ENCODE peak calls at places on chromosomes 4 and X, in four cellular contexts. One of them, this sample, is unnamed.

GRCh38 chr4:602559-602942 is 22.8 kb upstream of the PDE6B start:
- DNase-seq in fibroblast of lung: no peak
- DNase-seq in GM23338: peak; percentile 96
- DNase-seq in PC-3: peak; percentile 80
- DNase-seq in this sample: no peak

GRCh38 chr4:117134386-117134785 is 49.0 kb upstream of the TRAM1L1 start:
- DNase-seq in PC-3: peak; percentile 69
- DNase-seq in fibroblast of lung: peak; percentile 87
- DNase-seq in GM23338: peak; percentile 76
- DNase-seq in this sample: no peak

GRCh38 chrX:15674899-15675489 is 10.4 kb upstream of the CLTRN start:
- DNase-seq in PC-3: peak; percentile 88
- DNase-seq in GM23338: peak; percentile 89
- DNase-seq in fibroblast of lung: peak; percentile 95
- DNase-seq in this sample: peak; percentile 90

GRCh38 chr4:188554413-188554812 is 415.2 kb downstream of the TRIML1 start:
- DNase-seq in fibroblast of lung: no peak
- DNase-seq in PC-3: no peak
- DNase-seq in GM23338: no peak
- DNase-seq in this sample: no peak

GRCh38 chr4:10765386-10765785 is 80.8 kb upstream of the CLNK start:
- DNase-seq in GM23338: no peak
- DNase-seq in fibroblast of lung: no peak
- DNase-seq in PC-3: no peak
- DNase-seq in this sample: no peak

GRCh38 chrX:84248226-84248625 is 60.2 kb upstream of the RPS6KA6 start:
- DNase-seq in GM23338: no peak
- DNase-seq in PC-3: peak; percentile 52
- DNase-seq in fibroblast of lung: peak; percentile 80
- DNase-seq in this sample: no peak

GRCh38 chr4:173371292-173372192 is 788 bp downstream of the SAP30 start:
- DNase-seq in GM23338: peak; percentile 69
- DNase-seq in fibroblast of lung: peak; percentile 72
- DNase-seq in PC-3: peak; percentile 58
- DNase-seq in this sample: peak; percentile 90

GRCh38 chr4:71222661-71223060 is 116.2 kb upstream of the SLC4A4 start:
- DNase-seq in fibroblast of lung: peak; percentile 47
- DNase-seq in GM23338: no peak
- DNase-seq in PC-3: no peak
- DNase-seq in this sample: peak; percentile 64

GRCh38 chrX:31199051-31199769 is 127.4 kb upstream of the FTHL17 start:
- DNase-seq in PC-3: no peak
- DNase-seq in GM23338: no peak
- DNase-seq in fibroblast of lung: no peak
- DNase-seq in this sample: no peak

GRCh38 chr4:113248320-113248719 is 198.9 kb downstream of the ANK2 start:
- DNase-seq in PC-3: no peak
- DNase-seq in fibroblast of lung: no peak
- DNase-seq in GM23338: peak; percentile 79
- DNase-seq in this sample: no peak

GRCh38 chrX:53583571-53583970 is 102.9 kb downstream of the HUWE1 start:
- DNase-seq in PC-3: no peak
- DNase-seq in GM23338: no peak
- DNase-seq in fibroblast of lung: no peak
- DNase-seq in this sample: no peak

GRCh38 chr4:32226201-32226600 is 1506.0 kb downstream of the PCDH7 start:
- DNase-seq in fibroblast of lung: peak; percentile 76
- DNase-seq in GM23338: no peak
- DNase-seq in PC-3: peak; percentile 67
- DNase-seq in this sample: no peak

GRCh38 chrX:56987741-56988140 is 7.6 kb downstream of the SPIN3 start:
- DNase-seq in GM23338: no peak
- DNase-seq in PC-3: no peak
- DNase-seq in fibroblast of lung: no peak
- DNase-seq in this sample: no peak

GRCh38 chr4:36081185-36081584 is 163.1 kb downstream of the ARAP2 start:
- DNase-seq in PC-3: no peak
- DNase-seq in GM23338: no peak
- DNase-seq in fibroblast of lung: peak; percentile 6
- DNase-seq in this sample: no peak

GRCh38 chr4:38132140-38132673 is 172.0 kb downstream of the PTTG2 start:
- DNase-seq in PC-3: no peak
- DNase-seq in fibroblast of lung: peak; percentile 99
- DNase-seq in GM23338: peak; percentile 48
- DNase-seq in this sample: peak; percentile 95

GRCh38 chrX:56248492-56248891 is 16.3 kb downstream of the KLF8 start:
- DNase-seq in fibroblast of lung: peak; percentile 19
- DNase-seq in PC-3: peak; percentile 60
- DNase-seq in GM23338: peak; percentile 64
- DNase-seq in this sample: no peak

GRCh38 chrX:118418811-118419251 is 72.9 kb downstream of the WDR44 start:
- DNase-seq in PC-3: no peak
- DNase-seq in fibroblast of lung: no peak
- DNase-seq in GM23338: peak; percentile 17
- DNase-seq in this sample: no peak

GRCh38 chr4:167232805-167233522 is 1.3 kb downstream of the SPOCK3 start:
- DNase-seq in GM23338: peak; percentile 40
- DNase-seq in fibroblast of lung: no peak
- DNase-seq in PC-3: no peak
- DNase-seq in this sample: peak; percentile 61

GRCh38 chrX:13937370-13938052 is 92.2 kb downstream of the GEMIN8 start:
- DNase-seq in PC-3: no peak
- DNase-seq in fibroblast of lung: peak; percentile 78
- DNase-seq in GM23338: no peak
- DNase-seq in this sample: peak; percentile 86

GRCh38 chr4:111535792-111536191 is 609.5 kb upstream of the FAM241A start:
- DNase-seq in fibroblast of lung: peak; percentile 68
- DNase-seq in PC-3: no peak
- DNase-seq in GM23338: no peak
- DNase-seq in this sample: no peak

GRCh38 chr4:175970734-175971133 is 94.9 kb upstream of the WDR17 start:
- DNase-seq in PC-3: no peak
- DNase-seq in GM23338: peak; percentile 24
- DNase-seq in fibroblast of lung: peak; percentile 12
- DNase-seq in this sample: no peak

GRCh38 chrX:109155161-109155560 is 326.7 kb downstream of the GUCY2F start:
- DNase-seq in PC-3: no peak
- DNase-seq in GM23338: no peak
- DNase-seq in fibroblast of lung: no peak
- DNase-seq in this sample: no peak

GRCh38 chr4:121256346-121256745 is 92.2 kb upstream of the TNIP3 start:
- DNase-seq in fibroblast of lung: peak; percentile 94
- DNase-seq in PC-3: peak; percentile 57
- DNase-seq in GM23338: no peak
- DNase-seq in this sample: peak; percentile 93

GRCh38 chr4:66055999-66056398 is 385.7 kb upstream of the EPHA5 start:
- DNase-seq in GM23338: no peak
- DNase-seq in PC-3: no peak
- DNase-seq in fibroblast of lung: no peak
- DNase-seq in this sample: no peak

GRCh38 chr4:15007201-15007600 is 4.9 kb downstream of the CPEB2 start:
- DNase-seq in fibroblast of lung: no peak
- DNase-seq in PC-3: no peak
- DNase-seq in GM23338: peak; percentile 41
- DNase-seq in this sample: peak; percentile 81

GRCh38 chr4:3489451-3489962 is 26.4 kb downstream of the DOK7 start:
- DNase-seq in PC-3: no peak
- DNase-seq in fibroblast of lung: no peak
- DNase-seq in GM23338: peak; percentile 45
- DNase-seq in this sample: peak; percentile 96

GRCh38 chr4:105624530-105624929 is 72.1 kb downstream of the ARHGEF38 start:
- DNase-seq in fibroblast of lung: peak; percentile 86
- DNase-seq in PC-3: no peak
- DNase-seq in GM23338: no peak
- DNase-seq in this sample: peak; percentile 29

GRCh38 chrX:13051529-13052172 is 7.2 kb upstream of the FAM9C start:
- DNase-seq in fibroblast of lung: peak; percentile 66
- DNase-seq in GM23338: no peak
- DNase-seq in PC-3: no peak
- DNase-seq in this sample: no peak

GRCh38 chr4:100949350-100949935 is 397.9 kb downstream of the PPP3CA start:
- DNase-seq in GM23338: no peak
- DNase-seq in PC-3: peak; percentile 33
- DNase-seq in fibroblast of lung: peak; percentile 41
- DNase-seq in this sample: no peak

DNA sequence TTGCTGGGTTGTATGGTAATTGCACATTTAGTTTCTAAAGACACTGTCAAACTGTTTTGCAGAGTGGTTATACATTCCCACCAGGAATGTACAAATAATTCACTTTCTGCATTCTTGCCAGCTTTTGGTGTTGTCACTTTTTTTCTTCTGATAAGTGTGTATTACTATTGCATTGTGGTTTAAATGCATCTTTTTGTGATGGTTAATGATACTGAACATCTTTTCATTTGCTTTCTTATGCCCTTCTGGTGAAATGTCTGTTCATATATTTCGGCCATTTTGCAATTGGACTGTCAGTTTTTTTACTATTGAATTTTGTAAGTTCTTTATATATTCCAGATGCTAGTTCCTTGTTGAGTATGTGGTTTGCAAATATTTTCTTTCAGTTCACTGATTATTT is 19.4 kb upstream of the BMP2K start:
- DNase-seq in GM23338: no peak
- DNase-seq in PC-3: no peak
- DNase-seq in fibroblast of lung: no peak
- DNase-seq in this sample: no peak
- H3K4me1 ChIP-seq in GM23338: no peaks in the 10 kb centered on the region
- H3K4me1 ChIP-seq in PC-3: peaks cover 4% of the 10 kb centered on the region
- H3K4me1 ChIP-seq in fibroblast of lung: no peaks in the 10 kb centered on the region
- H3K4me1 ChIP-seq in this sample: no peaks in the 10 kb centered on the region

GRCh38 chr4:8886625-8887406 is 15.2 kb upstream of the HMX1 start:
- DNase-seq in GM23338: no peak
- DNase-seq in PC-3: peak; percentile 2
- DNase-seq in fibroblast of lung: no peak
- DNase-seq in this sample: no peak
- TF ChIP-seq CTCF in GM23338: peak; percentile 68
- TF ChIP-seq CTCF in PC-3: peak; percentile 58
- TF ChIP-seq CTCF in fibroblast of lung: peak; percentile 10
- TF ChIP-seq CTCF in this sample: no peak

GRCh38 chr4:156858071-156858470 is 113.5 kb downstream of the PDGFC start:
- DNase-seq in fibroblast of lung: no peak
- DNase-seq in PC-3: no peak
- DNase-seq in GM23338: no peak
- DNase-seq in this sample: no peak
- H3K79me2 ChIP-seq in fibroblast of lung: peaks cover 22% of the 10 kb centered on the region
- H3K79me2 ChIP-seq in PC-3: peaks cover 9% of the 10 kb centered on the region
- H3K79me2 ChIP-seq in GM23338: no peaks in the 10 kb centered on the region
- H3K79me2 ChIP-seq in this sample: peaks cover 91% of the 10 kb centered on the region

GRCh38 chr4:152044341-152044740 is 283.5 kb upstream of the GATB start:
- DNase-seq in fibroblast of lung: no peak
- DNase-seq in GM23338: no peak
- DNase-seq in PC-3: peak; percentile 40
- DNase-seq in this sample: no peak
- H3K4me1 ChIP-seq in fibroblast of lung: no peaks in the 10 kb centered on the region
- H3K4me1 ChIP-seq in GM23338: peaks cover 21% of the 10 kb centered on the region
- H3K4me1 ChIP-seq in PC-3: peaks cover 3% of the 10 kb centered on the region
- H3K4me1 ChIP-seq in this sample: no peaks in the 10 kb centered on the region

GRCh38 chrX:140503230-140503585 is 1.7 kb downstream of the SOX3 start:
- DNase-seq in GM23338: no peak
- DNase-seq in PC-3: no peak
- DNase-seq in fibroblast of lung: no peak
- DNase-seq in this sample: no peak

GRCh38 chrX:140504371-140505324 is at the start of gene SOX3:
- DNase-seq in PC-3: no peak
- DNase-seq in GM23338: peak; percentile 82
- DNase-seq in fibroblast of lung: no peak
- DNase-seq in this sample: no peak

GRCh38 chrX:140502491-140503229 is 2.2 kb downstream of the SOX3 start:
- DNase-seq in fibroblast of lung: no peak
- DNase-seq in GM23338: no peak
- DNase-seq in PC-3: no peak
- DNase-seq in this sample: no peak

GRCh38 chrX:140501940-140502468 is 2.9 kb downstream of the SOX3 start:
- DNase-seq in fibroblast of lung: no peak
- DNase-seq in GM23338: peak; percentile 53
- DNase-seq in PC-3: no peak
- DNase-seq in this sample: no peak

GRCh38 chrX:140503714-140504351 is 1.0 kb downstream of the SOX3 start:
- DNase-seq in PC-3: no peak
- DNase-seq in fibroblast of lung: peak; percentile 34
- DNase-seq in GM23338: peak; percentile 52
- DNase-seq in this sample: no peak
- TF ChIP-seq CTCF in PC-3: no peak
- TF ChIP-seq CTCF in fibroblast of lung: no peak
- TF ChIP-seq CTCF in GM23338: no peak
- TF ChIP-seq CTCF in this sample: no peak

GRCh38 chrX:2697306-2697705 is 6.2 kb downstream of the CD99 start:
- DNase-seq in GM23338: no peak
- DNase-seq in fibroblast of lung: no peak
- DNase-seq in PC-3: peak; percentile 59
- DNase-seq in this sample: no peak
- H3K79me2 ChIP-seq in GM23338: peaks cover 7% of the 10 kb centered on the region
- H3K79me2 ChIP-seq in fibroblast of lung: peaks cover 97% of the 10 kb centered on the region
- H3K79me2 ChIP-seq in PC-3: peaks cover 94% of the 10 kb centered on the region
- H3K79me2 ChIP-seq in this sample: peaks cover 96% of the 10 kb centered on the region

GRCh38 chr4:94459462-94460161 is 7.9 kb downstream of the PDLIM5 start:
- DNase-seq in GM23338: peak; percentile 41
- DNase-seq in fibroblast of lung: no peak
- DNase-seq in PC-3: no peak
- DNase-seq in this sample: no peak

GRCh38 chr4:94462572-94462971 is 10.8 kb downstream of the PDLIM5 start:
- DNase-seq in GM23338: no peak
- DNase-seq in fibroblast of lung: no peak
- DNase-seq in PC-3: peak; percentile 52
- DNase-seq in this sample: no peak

GRCh38 chr4:94458682-94459081 is 6.9 kb downstream of the PDLIM5 start:
- DNase-seq in PC-3: peak; percentile 35
- DNase-seq in GM23338: no peak
- DNase-seq in fibroblast of lung: no peak
- DNase-seq in this sample: no peak

GRCh38 chr4:94463771-94464170 is 12.0 kb downstream of the PDLIM5 start:
- DNase-seq in PC-3: no peak
- DNase-seq in fibroblast of lung: peak; percentile 57
- DNase-seq in GM23338: no peak
- DNase-seq in this sample: no peak

GRCh38 chr4:94461506-94461905 is 9.8 kb downstream of the PDLIM5 start:
- DNase-seq in GM23338: no peak
- DNase-seq in fibroblast of lung: no peak
- DNase-seq in PC-3: peak; percentile 50
- DNase-seq in this sample: no peak
- H3K4me1 ChIP-seq in GM23338: peaks cover 54% of the 10 kb centered on the region
- H3K4me1 ChIP-seq in fibroblast of lung: no peaks in the 10 kb centered on the region
- H3K4me1 ChIP-seq in PC-3: peaks cover 57% of the 10 kb centered on the region
- H3K4me1 ChIP-seq in this sample: peaks cover 79% of the 10 kb centered on the region